ENCODE peak calls at places on chromosome 16, in four cellular contexts. V is PC-3, S is cardiac fibroblast, D is cardiac muscle cell. B is an unnamed sample.

GRCh38 chr16:46857261-46857962 is 26.4 kb upstream of the C16orf87 start:
- DNase-seq in V (peak; percentile 44), S (peak; percentile 74), D (peak; percentile 63), B (peak; percentile 48)

GRCh38 chr16:83200005-83200779 is 573.4 kb downstream of the CDH13 start:
- DNase-seq in D (peak; percentile 28), S (peak; percentile 48), V (peak; percentile 19), B (no peak)

GRCh38 chr16:67464565-67464964 is 16.4 kb downstream of the ATP6V0D1 start:
- DNase-seq in S (no peak), V (no peak), D (no peak), B (no peak)

GRCh38 chr16:12255919-12256665 is 279.6 kb downstream of the SNX29 start:
- DNase-seq in S (no peak), V (no peak), D (no peak), B (no peak)

GRCh38 chr16:81625544-81626152 is 153.4 kb upstream of the PLCG2 start:
- DNase-seq in S (peak; percentile 51), V (peak; percentile 65), D (no peak), B (no peak)

GRCh38 chr16:79599837-79600635 is 501 bp downstream of the MAF start:
- DNase-seq in S (no peak), D (peak; percentile 85), V (no peak), B (peak; percentile 77)

GRCh38 chr16:67537636-67538591 is 9.3 kb downstream of the RIPOR1 start:
- DNase-seq in S (no peak), V (no peak), D (peak; percentile 61), B (peak; percentile 61)

GRCh38 chr16:21224800-21225199 is 8.7 kb upstream of the ANKS4B start:
- DNase-seq in S (no peak), V (no peak), D (no peak), B (no peak)

GRCh38 chr16:14501331-14502255 is 128.5 kb downstream of the PARN start:
- DNase-seq in D (peak; percentile 64), V (peak; percentile 87), S (peak; percentile 95), B (peak; percentile 38)

GRCh38 chr16:88387941-88388627 is 5.3 kb downstream of the ZNF469 start:
- DNase-seq in D (no peak), S (no peak), V (peak; percentile 81), B (peak; percentile 9)

GRCh38 chr16:11554054-11554453 is 32.7 kb downstream of the LITAF start:
- DNase-seq in V (no peak), S (no peak), D (no peak), B (no peak)

GRCh38 chr16:89312598-89313299 is 95.2 kb downstream of the ZNF778 start:
- DNase-seq in D (no peak), S (no peak), V (no peak), B (no peak)

GRCh38 chr16:3023415-3023668 is 400 bp downstream of the HCFC1R1 start:
- DNase-seq in D (no peak), S (peak; percentile 82), V (peak; percentile 87), B (no peak)

GRCh38 chr16:89473791-89474414 is 16.5 kb downstream of the ANKRD11 start:
- DNase-seq in S (peak; percentile 83), D (no peak), V (peak; percentile 50), B (no peak)

GRCh38 chr16:8716592-8716991 is 42.2 kb downstream of the ABAT start:
- DNase-seq in D (no peak), V (no peak), S (no peak), B (no peak)

GRCh38 chr16:2480948-2481347 is 6.0 kb downstream of the TBC1D24 start:
- DNase-seq in D (no peak), S (no peak), V (no peak), B (peak; percentile 5)

GRCh38 chr16:75319513-75320401 is 68.3 kb upstream of the BCAR1 start:
- DNase-seq in D (no peak), S (peak; percentile 92), V (peak; percentile 45), B (no peak)

GRCh38 chr16:54136276-54136625 is 150.3 kb downstream of the IRX3 start:
- DNase-seq in S (peak; percentile 70), D (no peak), V (peak; percentile 40), B (no peak)

GRCh38 chr16:90020260-90020837 is 1.1 kb upstream of the DBNDD1 start:
- DNase-seq in D (no peak), S (no peak), V (no peak), B (no peak)

GRCh38 chr16:82136956-82137818 is 32.8 kb downstream of the MPHOSPH6 start:
- DNase-seq in S (peak; percentile 48), V (no peak), D (no peak), B (no peak)

GRCh38 chr16:88697831-88698693 is 8.1 kb downstream of the RNF166 start:
- DNase-seq in V (no peak), S (no peak), D (peak; percentile 13), B (no peak)

GRCh38 chr16:19396555-19397011 is 21.1 kb upstream of the TMC5 start:
- DNase-seq in V (peak; percentile 41), S (no peak), D (no peak), B (no peak)

GRCh38 chr16:28149016-28149888 is 62.5 kb downstream of the XPO6 start:
- DNase-seq in S (peak; percentile 23), V (no peak), D (no peak), B (no peak)

GRCh38 chr16:70676571-70677498 is 9.0 kb downstream of the MTSS2 start:
- DNase-seq in V (no peak), D (no peak), S (no peak), B (no peak)

GRCh38 chr16:48408688-48409087 is 23.5 kb upstream of the SIAH1 start:
- DNase-seq in V (peak; percentile 28), D (no peak), S (peak; percentile 72), B (no peak)

GRCh38 chr16:588639-588888 is 1.3 kb upstream of the RAB40C start:
- DNase-seq in S (peak; percentile 75), V (peak; percentile 25), D (peak; percentile 77), B (peak; percentile 65)

GRCh38 chr16:1863681-1864460 is 8.1 kb downstream of the MEIOB start:
- DNase-seq in S (peak; percentile 66), D (peak; percentile 44), V (peak; percentile 43), B (no peak)

GRCh38 chr16:1457489-1458245 is 13.3 kb upstream of the CCDC154 start:
- DNase-seq in S (no peak), V (no peak), D (no peak), B (no peak)

GRCh38 chr16:86571197-86571915 is 4.7 kb downstream of the FOXC2 start:
- DNase-seq in D (no peak), V (no peak), S (peak; percentile 34), B (no peak)

GRCh38 chr16:4411684-4412083 is 4.7 kb downstream of the CORO7 start:
- DNase-seq in V (no peak), S (no peak), D (no peak), B (peak; percentile 83)

GRCh38 chr16:3577302-3577752 is at the start of gene NLRC3:
- DNase-seq in V (no peak), D (no peak), S (no peak), B (no peak)

GRCh38 chr16:78895661-78896060 is 704.9 kb downstream of the MAF start:
- DNase-seq in D (no peak), S (no peak), V (no peak), B (no peak)

GRCh38 chr16:22641030-22641671 is 130.5 kb downstream of the NPIPB5 start:
- DNase-seq in V (peak; percentile 63), D (peak; percentile 76), S (peak; percentile 66), B (no peak)

GRCh38 chr16:11699234-11699894 is 31.1 kb downstream of the SNN start:
- DNase-seq in S (no peak), V (no peak), D (no peak), B (no peak)

GRCh38 chr16:87295259-87295658 is 21.9 kb downstream of the C16orf95 start:
- DNase-seq in S (peak; percentile 18), V (peak; percentile 45), D (no peak), B (no peak)

GRCh38 chr16:85402910-85403692 is 210.0 kb upstream of the GSE1 start:
- DNase-seq in S (peak; percentile 47), D (no peak), V (no peak), B (peak; percentile 34)

GRCh38 chr16:3157229-3158013 is 22.6 kb downstream of the ZNF213 start:
- DNase-seq in D (no peak), V (peak; percentile 94), S (peak; percentile 98), B (peak; percentile 74)

GRCh38 chr16:11255737-11256656 is at the start of gene SOCS1:
- DNase-seq in V (peak; percentile 82), S (peak; percentile 85), D (peak; percentile 93), B (peak; percentile 93)

GRCh38 chr16:31713071-31713944 is 160.3 kb upstream of the ZNF267 start:
- DNase-seq in S (peak; percentile 94), V (peak; percentile 90), D (peak; percentile 96), B (peak; percentile 93)

GRCh38 chr16:31710134-31710533 is 163.5 kb upstream of the ZNF267 start:
- DNase-seq in D (no peak), S (no peak), V (no peak), B (no peak)

GRCh38 chr16:31710880-31711279 is 162.7 kb upstream of the ZNF267 start:
- DNase-seq in D (no peak), S (no peak), V (no peak), B (no peak)

GRCh38 chr16:31712064-31712540 is 161.5 kb upstream of the ZNF267 start:
- DNase-seq in S (no peak), V (no peak), D (no peak), B (no peak)

DNA sequence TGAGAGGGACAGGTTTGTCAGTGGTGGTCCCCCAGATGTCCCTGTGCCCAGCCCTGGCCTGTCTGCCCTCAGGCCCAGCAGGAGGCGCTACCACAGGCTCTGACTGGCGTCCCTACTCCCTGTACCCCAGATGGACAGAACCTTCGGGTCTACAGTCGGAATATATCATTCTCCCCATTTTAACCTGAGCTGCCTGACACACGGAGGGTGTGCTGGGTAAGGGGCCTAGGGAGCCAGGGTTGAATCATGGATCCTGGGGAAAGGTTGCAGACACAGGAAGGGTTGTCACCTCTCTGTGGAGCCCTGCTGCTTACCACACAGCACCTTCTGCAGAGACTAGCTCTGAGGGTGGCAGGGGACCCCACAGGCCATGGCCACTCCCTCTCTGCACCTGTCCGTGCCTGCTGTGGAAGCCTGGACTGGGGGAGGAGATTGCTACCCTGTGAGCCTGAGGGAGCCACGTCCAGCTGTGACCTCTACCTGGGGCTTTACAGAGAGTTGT is 162.2 kb upstream of the ZNF267 start:
- DNase-seq in V (no peak), D (no peak), S (no peak), B (no peak)
- TF ChIP-seq CTCF in V (peak; percentile 28), D (no peak), S (no peak), B (no peak)

GRCh38 chr16:26569793-26570192 is 496.9 kb upstream of the C16orf82 start:
- DNase-seq in S (no peak), V (peak; percentile 2), D (peak; percentile 19), B (no peak)
- TF ChIP-seq CTCF in S (no peak), V (peak; percentile 23), D (no peak), B (peak; percentile 20)

GRCh38 chr16:66274335-66275110 is 92.0 kb upstream of the CDH5 start:
- DNase-seq in S (peak; percentile 64), D (no peak), V (peak; percentile 62), B (no peak)
- TF ChIP-seq CTCF in S (peak; percentile 51), D (peak; percentile 36), V (peak; percentile 63), B (peak; percentile 33)

DNA sequence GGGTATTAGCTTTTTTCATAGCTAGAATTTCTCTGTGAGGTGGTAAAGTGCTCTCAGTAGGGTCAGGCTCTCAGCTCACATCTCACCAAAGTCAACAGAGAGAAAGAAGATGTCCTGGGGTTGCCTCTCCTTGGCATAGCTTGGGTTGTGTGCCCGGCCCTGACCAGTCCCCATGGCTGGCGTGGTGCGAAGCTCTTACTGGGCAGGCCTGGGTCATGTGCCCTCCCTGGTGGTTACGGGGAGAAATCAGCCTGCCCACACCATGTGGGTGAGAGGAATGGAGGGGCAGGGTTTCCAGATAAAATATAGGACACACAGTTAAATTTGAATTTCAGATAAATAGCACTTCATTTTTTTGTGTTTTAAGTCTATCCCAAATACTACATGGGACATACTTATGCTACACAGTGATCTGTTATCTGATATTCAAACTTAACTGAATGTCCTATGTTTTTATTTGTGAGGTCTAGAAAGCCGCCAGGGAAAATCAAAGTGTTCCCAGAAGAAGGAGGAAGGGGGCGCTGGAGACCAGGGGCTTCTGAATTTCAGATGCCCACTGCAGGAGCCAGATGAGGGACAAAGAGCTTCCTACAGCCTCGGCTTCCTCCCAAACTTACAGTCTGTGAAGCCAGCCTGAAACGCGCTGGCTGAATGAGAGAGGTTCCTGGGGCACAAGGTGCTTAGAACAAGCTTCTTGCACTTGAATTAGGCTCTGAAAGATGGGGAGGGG is 45.4 kb downstream of the NKD1 start:
- DNase-seq in D (peak; percentile 70), S (no peak), V (no peak), B (peak; percentile 51)
- TF ChIP-seq CTCF in D (peak; percentile 55), S (peak; percentile 15), V (no peak), B (no peak)

B was measured in glutamatergic neuron.